ENCODE peak calls at places on chromosomes 2 and 18, in four cellular contexts. One of them, this sample, is unnamed.

GRCh38 chr18:5104246-5104645 is 92.8 kb downstream of the AKAIN1 start:
- DNase-seq in H1: peak
- DNase-seq in IMR-90: no peak
- DNase-seq in H9: peak
- DNase-seq in this sample: peak

GRCh38 chr2:19158211-19158610 is 200.2 kb downstream of the OSR1 start:
- DNase-seq in IMR-90: peak
- DNase-seq in H9: no peak
- DNase-seq in H1: no peak
- DNase-seq in this sample: no peak

GRCh38 chr2:151097118-151097517 is 164.5 kb downstream of the RBM43 start:
- DNase-seq in H1: no peak
- DNase-seq in IMR-90: peak
- DNase-seq in H9: no peak
- DNase-seq in this sample: no peak

GRCh38 chr2:219439518-219439917 is 4.9 kb downstream of the SPEG start:
- DNase-seq in IMR-90: no peak
- DNase-seq in H9: no peak
- DNase-seq in H1: no peak
- DNase-seq in this sample: no peak

GRCh38 chr2:134177351-134177931 is 76.4 kb upstream of the MGAT5 start:
- DNase-seq in IMR-90: peak
- DNase-seq in H9: no peak
- DNase-seq in H1: no peak
- DNase-seq in this sample: peak

GRCh38 chr2:153891061-153891460 is 19.3 kb downstream of the GALNT13 start:
- DNase-seq in H1: no peak
- DNase-seq in H9: no peak
- DNase-seq in IMR-90: no peak
- DNase-seq in this sample: peak

GRCh38 chr2:201419986-201420385 is 31.3 kb downstream of the TRAK2 start:
- DNase-seq in H9: no peak
- DNase-seq in IMR-90: no peak
- DNase-seq in H1: no peak
- DNase-seq in this sample: no peak

GRCh38 chr2:72092099-72092498 is 55.6 kb downstream of the CYP26B1 start:
- DNase-seq in H1: no peak
- DNase-seq in H9: no peak
- DNase-seq in IMR-90: no peak
- DNase-seq in this sample: no peak

GRCh38 chr2:85134255-85135065 is 1.3 kb downstream of the TCF7L1 start:
- DNase-seq in IMR-90: peak
- DNase-seq in H9: peak
- DNase-seq in H1: no peak
- DNase-seq in this sample: peak

GRCh38 chr18:73739098-73739497 is 408.5 kb downstream of the FBXO15 start:
- DNase-seq in H9: no peak
- DNase-seq in IMR-90: no peak
- DNase-seq in H1: no peak
- DNase-seq in this sample: no peak

GRCh38 chr2:204625135-204625534 is 79.9 kb downstream of the PARD3B start:
- DNase-seq in H1: no peak
- DNase-seq in IMR-90: no peak
- DNase-seq in H9: no peak
- DNase-seq in this sample: peak

GRCh38 chr18:48119204-48119603 is 188.7 kb upstream of the SMAD2 start:
- DNase-seq in IMR-90: no peak
- DNase-seq in H1: no peak
- DNase-seq in H9: no peak
- DNase-seq in this sample: no peak

GRCh38 chr2:60502123-60502522 is 51.3 kb downstream of the BCL11A start:
- DNase-seq in IMR-90: no peak
- DNase-seq in H9: no peak
- DNase-seq in H1: no peak
- DNase-seq in this sample: no peak

GRCh38 chr18:51614033-51614432 is 416.6 kb upstream of the MEX3C start:
- DNase-seq in IMR-90: no peak
- DNase-seq in H1: no peak
- DNase-seq in H9: no peak
- DNase-seq in this sample: peak

GRCh38 chr2:19806591-19806990 is 95.2 kb downstream of the TTC32 start:
- DNase-seq in H1: no peak
- DNase-seq in H9: peak
- DNase-seq in IMR-90: no peak
- DNase-seq in this sample: no peak

GRCh38 chr2:176002684-176003225 is 688 bp upstream of the LNPK start:
- DNase-seq in H9: no peak
- DNase-seq in IMR-90: peak
- DNase-seq in H1: no peak
- DNase-seq in this sample: peak

GRCh38 chr2:142012797-142013196 is 118.0 kb downstream of the LRP1B start:
- DNase-seq in H9: no peak
- DNase-seq in H1: no peak
- DNase-seq in IMR-90: no peak
- DNase-seq in this sample: no peak

GRCh38 chr2:142020368-142020767 is 110.4 kb downstream of the LRP1B start:
- DNase-seq in H9: no peak
- DNase-seq in H1: no peak
- DNase-seq in IMR-90: no peak
- DNase-seq in this sample: no peak

GRCh38 chr2:142010871-142011270 is 119.9 kb downstream of the LRP1B start:
- DNase-seq in IMR-90: no peak
- DNase-seq in H9: no peak
- DNase-seq in H1: no peak
- DNase-seq in this sample: no peak

GRCh38 chr2:142014536-142014935 is 116.3 kb downstream of the LRP1B start:
- DNase-seq in H1: no peak
- DNase-seq in IMR-90: no peak
- DNase-seq in H9: no peak
- DNase-seq in this sample: no peak
- H4K5ac ChIP-seq in H1: no peak
- H4K5ac ChIP-seq in IMR-90: no peak
- H4K5ac ChIP-seq in H9: no peak
- H4K5ac ChIP-seq in this sample: no peak

GRCh38 chr2:144914113-144914512 is 394.2 kb upstream of the ZEB2 start:
- DNase-seq in IMR-90: no peak
- DNase-seq in H1: no peak
- DNase-seq in H9: no peak
- DNase-seq in this sample: no peak

GRCh38 chr2:144914622-144915230 is 394.8 kb upstream of the ZEB2 start:
- DNase-seq in H9: no peak
- DNase-seq in IMR-90: peak
- DNase-seq in H1: no peak
- DNase-seq in this sample: no peak

GRCh38 chr2:144912206-144912605 is 392.3 kb upstream of the ZEB2 start:
- DNase-seq in H9: no peak
- DNase-seq in IMR-90: no peak
- DNase-seq in H1: no peak
- DNase-seq in this sample: no peak
- H3K9ac ChIP-seq in H9: no peak
- H3K9ac ChIP-seq in IMR-90: no peak
- H3K9ac ChIP-seq in H1: no peak
- H3K9ac ChIP-seq in this sample: no peak

DNA sequence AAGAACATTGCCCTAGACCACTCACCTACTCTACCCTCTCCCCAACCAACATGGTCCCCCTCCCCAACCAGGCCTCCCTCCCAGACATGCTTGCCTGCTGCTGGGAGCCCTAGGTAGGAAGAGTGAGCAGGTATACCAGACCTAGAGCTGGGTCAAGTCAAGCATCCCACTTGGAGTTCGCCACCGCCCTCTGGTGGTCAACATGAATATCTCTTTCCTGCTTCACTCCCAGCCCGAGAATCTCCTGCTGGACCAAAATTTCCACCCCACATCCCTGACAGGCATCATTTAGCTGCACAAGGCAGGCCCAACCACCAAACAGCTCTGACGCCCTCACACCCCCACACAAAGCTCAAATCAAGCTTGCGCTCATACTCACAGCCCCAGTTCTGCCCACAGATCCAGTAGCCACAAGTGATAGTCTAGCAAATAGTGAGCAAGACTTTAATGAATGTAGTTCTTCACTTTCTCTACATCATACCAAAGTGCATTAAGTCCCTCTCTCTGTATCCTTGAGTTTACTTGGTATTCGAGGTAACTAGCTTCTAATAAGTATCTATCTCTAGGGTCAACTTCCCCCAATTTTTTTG is 116.0 kb downstream of the TNS1 start:
- DNase-seq in H1: peak
- DNase-seq in H9: peak
- DNase-seq in IMR-90: peak
- DNase-seq in this sample: peak
- H3K56ac ChIP-seq in H1: no peak
- H3K56ac ChIP-seq in H9: no peak
- H3K56ac ChIP-seq in IMR-90: no peak
- H3K56ac ChIP-seq in this sample: no peak

GRCh38 chr2:48673581-48673980 is 55.9 kb downstream of the GTF2A1L start:
- DNase-seq in H9: no peak
- DNase-seq in H1: no peak
- DNase-seq in IMR-90: no peak
- DNase-seq in this sample: no peak
- H4K5ac ChIP-seq in H9: no peak
- H4K5ac ChIP-seq in H1: no peak
- H4K5ac ChIP-seq in IMR-90: no peak
- H4K5ac ChIP-seq in this sample: no peak

GRCh38 chr2:65319080-65319673 is 91.5 kb downstream of the ACTR2 start:
- DNase-seq in IMR-90: no peak
- DNase-seq in H1: no peak
- DNase-seq in H9: no peak
- DNase-seq in this sample: no peak
- H3K9ac ChIP-seq in IMR-90: no peak
- H3K9ac ChIP-seq in H1: no peak
- H3K9ac ChIP-seq in H9: no peak
- H3K9ac ChIP-seq in this sample: no peak

GRCh38 chr2:217992061-217992460 is 10.7 kb downstream of the TNS1 start:
- DNase-seq in H1: no peak
- DNase-seq in IMR-90: no peak
- DNase-seq in H9: no peak
- DNase-seq in this sample: no peak
- H3K56ac ChIP-seq in H1: no peak
- H3K56ac ChIP-seq in IMR-90: no peak
- H3K56ac ChIP-seq in H9: no peak
- H3K56ac ChIP-seq in this sample: no peak

GRCh38 chr2:196966078-196966477 is 39.6 kb upstream of the PGAP1 start:
- DNase-seq in H1: no peak
- DNase-seq in H9: no peak
- DNase-seq in IMR-90: no peak
- DNase-seq in this sample: no peak
- H4K5ac ChIP-seq in H1: no peak
- H4K5ac ChIP-seq in H9: no peak
- H4K5ac ChIP-seq in IMR-90: no peak
- H4K5ac ChIP-seq in this sample: no peak

DNA sequence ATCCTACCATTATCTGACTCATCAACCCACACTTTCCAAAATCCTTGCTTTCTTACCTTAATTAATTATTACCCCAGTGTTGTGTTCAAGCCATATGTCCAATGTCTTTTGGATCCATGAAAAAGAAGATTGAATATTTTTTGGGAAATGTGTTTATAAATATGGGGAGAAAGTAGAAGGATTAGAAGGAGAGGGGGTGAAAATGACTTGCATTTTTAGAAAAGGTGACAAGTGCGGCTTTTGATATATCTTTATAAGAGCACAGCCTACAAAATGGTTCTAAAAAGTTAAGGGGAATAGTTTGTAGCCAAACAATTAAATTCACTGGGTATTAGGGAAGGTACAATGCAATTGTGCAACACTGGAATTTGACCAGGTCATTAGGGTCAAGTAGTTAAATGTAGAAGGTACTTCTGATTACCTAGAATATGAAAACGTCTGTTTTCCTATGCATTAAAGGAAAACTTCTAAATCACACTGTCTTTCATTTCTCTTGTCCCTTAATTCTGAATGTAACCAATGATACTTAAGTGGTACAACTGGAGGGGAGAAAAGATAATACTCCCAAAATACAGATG is 44.4 kb upstream of the SERTAD2 start:
- DNase-seq in H1: no peak
- DNase-seq in H9: no peak
- DNase-seq in IMR-90: no peak
- DNase-seq in this sample: no peak
- H3K9ac ChIP-seq in H1: no peak
- H3K9ac ChIP-seq in H9: no peak
- H3K9ac ChIP-seq in IMR-90: no peak
- H3K9ac ChIP-seq in this sample: no peak

GRCh38 chr2:96970248-96970875 is 16.0 kb downstream of the FAM178B start:
- DNase-seq in H9: no peak
- DNase-seq in H1: no peak
- DNase-seq in IMR-90: no peak
- DNase-seq in this sample: no peak
- H3K56ac ChIP-seq in H9: no peak
- H3K56ac ChIP-seq in H1: no peak
- H3K56ac ChIP-seq in IMR-90: no peak
- H3K56ac ChIP-seq in this sample: no peak